ENCODE peak calls at places on chromosome 11, in seven cellular contexts. G, D, R, A, P, L and B are unnamed samples.

GRCh38 chr11:116421529-116422185 is 351.1 kb downstream of the BUD13 start:
- DNase-seq in R (no peak), D (no peak), A (no peak), L (no peak), G (no peak), P (no peak), B (no peak)

GRCh38 chr11:92979176-92979575 is 9.7 kb downstream of the MTNR1B start:
- DNase-seq in L (no peak), D (no peak), P (no peak), G (no peak), R (no peak), A (no peak), B (no peak)

GRCh38 chr11:798093-798713 is at the start of gene SLC25A22:
- DNase-seq in G (no peak), R (peak), P (peak), A (peak), L (no peak), D (peak), B (peak)

GRCh38 chr11:102097175-102097574 is 13.1 kb upstream of the YAP1 start:
- DNase-seq in D (no peak), R (no peak), G (peak), L (no peak), A (no peak), P (no peak), B (no peak)

GRCh38 chr11:291281-292210 is 2.6 kb downstream of the PGGHG start:
- DNase-seq in G (no peak), A (no peak), D (peak), R (peak), L (peak), P (no peak), B (no peak)

GRCh38 chr11:65922565-65922964 is 3.3 kb downstream of the DRAP1 start:
- DNase-seq in G (no peak), P (peak), R (no peak), D (no peak), A (no peak), L (no peak), B (no peak)

GRCh38 chr11:64739871-64740270 is 4.1 kb downstream of the RASGRP2 start:
- DNase-seq in R (no peak), D (no peak), A (no peak), P (no peak), L (no peak), G (no peak), B (no peak)

GRCh38 chr11:6315811-6316425 is 4.4 kb downstream of the CAVIN3 start:
- DNase-seq in D (peak), P (peak), G (peak), R (peak), A (peak), L (peak), B (peak)

GRCh38 chr11:85874265-85874664 is 19.1 kb downstream of the CCDC83 start:
- DNase-seq in P (no peak), A (no peak), L (no peak), G (no peak), R (no peak), D (no peak), B (no peak)

GRCh38 chr11:44171518-44171917 is 76.0 kb downstream of the EXT2 start:
- DNase-seq in D (no peak), R (no peak), A (no peak), G (no peak), P (no peak), L (no peak), B (no peak)

GRCh38 chr11:17388609-17389204 is at the start of gene KCNJ11:
- DNase-seq in L (no peak), G (no peak), R (no peak), A (peak), P (no peak), D (no peak), B (peak)

GRCh38 chr11:34223021-34223813 is 117.8 kb downstream of the NAT10 start:
- DNase-seq in P (no peak), D (peak), L (peak), R (peak), G (peak), A (no peak), B (peak)

GRCh38 chr11:43567396-43567975 is 113.1 kb upstream of the HSD17B12 start:
- DNase-seq in P (peak), L (no peak), R (no peak), D (no peak), G (no peak), A (peak), B (no peak)

GRCh38 chr11:9025101-9025850 is 21.5 kb upstream of the NRIP3 start:
- DNase-seq in D (no peak), P (no peak), A (no peak), R (no peak), G (no peak), L (no peak), B (no peak)

GRCh38 chr11:12810497-12810896 is 136.3 kb downstream of the TEAD1 start:
- DNase-seq in P (no peak), D (no peak), R (no peak), L (no peak), G (no peak), A (no peak), B (no peak)
- H3K27ac ChIP-seq in P (no peak), D (no peak), R (no peak), L (no peak), G (no peak), A (peak), B (no peak)

GRCh38 chr11:120839846-120840402 is 184.0 kb upstream of the TBCEL start:
- DNase-seq in G (no peak), P (peak), L (no peak), A (no peak), D (no peak), R (no peak), B (no peak)

GRCh38 chr11:120841074-120841473 is 182.8 kb upstream of the TBCEL start:
- DNase-seq in G (no peak), A (no peak), P (no peak), D (no peak), L (no peak), R (no peak), B (no peak)

GRCh38 chr11:120839201-120839600 is 184.7 kb upstream of the TBCEL start:
- DNase-seq in L (no peak), G (no peak), D (no peak), P (no peak), A (no peak), R (no peak), B (no peak)

GRCh38 chr11:120842195-120842594 is 181.7 kb upstream of the TBCEL start:
- DNase-seq in G (no peak), D (no peak), P (no peak), A (no peak), L (no peak), R (no peak), B (no peak)

GRCh38 chr11:120840661-120841060 is 183.2 kb upstream of the TBCEL start:
- DNase-seq in G (no peak), D (no peak), P (no peak), L (no peak), R (no peak), A (no peak), B (no peak)
- H3K27ac ChIP-seq in G (no peak), D (no peak), P (no peak), L (no peak), R (no peak), A (no peak), B (no peak)

GRCh38 chr11:125263268-125263790 is 98.8 kb downstream of the PKNOX2 start:
- DNase-seq in P (no peak), L (no peak), A (no peak), R (peak), G (peak), D (peak), B (peak)
- H3K27ac ChIP-seq in P (no peak), L (no peak), A (no peak), R (peak), G (peak), D (peak), B (peak)

DNA sequence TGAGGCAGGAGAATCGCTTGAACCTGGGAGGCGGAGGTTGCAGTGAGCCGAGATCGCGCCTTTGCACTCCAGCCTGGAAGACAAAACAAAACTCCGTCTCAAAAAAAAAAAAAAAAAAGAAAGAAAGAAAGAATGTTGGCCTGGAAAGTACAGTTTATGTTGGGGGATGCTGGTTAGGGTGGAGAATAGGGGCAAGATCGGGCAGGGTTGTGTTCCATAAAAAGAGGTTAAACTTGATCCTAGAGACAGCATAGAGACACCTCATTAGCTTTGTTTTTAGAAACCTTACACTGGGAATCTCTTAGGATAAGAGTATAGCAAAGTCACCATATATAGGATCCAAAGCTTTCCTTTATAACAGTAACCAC is 1.9 kb upstream of the FTH1 start:
- DNase-seq in R (no peak), D (no peak), G (no peak), P (no peak), L (no peak), A (no peak), B (no peak)
- H3K27ac ChIP-seq in R (peak), D (peak), G (peak), P (no peak), L (peak), A (peak), B (peak)

DNA sequence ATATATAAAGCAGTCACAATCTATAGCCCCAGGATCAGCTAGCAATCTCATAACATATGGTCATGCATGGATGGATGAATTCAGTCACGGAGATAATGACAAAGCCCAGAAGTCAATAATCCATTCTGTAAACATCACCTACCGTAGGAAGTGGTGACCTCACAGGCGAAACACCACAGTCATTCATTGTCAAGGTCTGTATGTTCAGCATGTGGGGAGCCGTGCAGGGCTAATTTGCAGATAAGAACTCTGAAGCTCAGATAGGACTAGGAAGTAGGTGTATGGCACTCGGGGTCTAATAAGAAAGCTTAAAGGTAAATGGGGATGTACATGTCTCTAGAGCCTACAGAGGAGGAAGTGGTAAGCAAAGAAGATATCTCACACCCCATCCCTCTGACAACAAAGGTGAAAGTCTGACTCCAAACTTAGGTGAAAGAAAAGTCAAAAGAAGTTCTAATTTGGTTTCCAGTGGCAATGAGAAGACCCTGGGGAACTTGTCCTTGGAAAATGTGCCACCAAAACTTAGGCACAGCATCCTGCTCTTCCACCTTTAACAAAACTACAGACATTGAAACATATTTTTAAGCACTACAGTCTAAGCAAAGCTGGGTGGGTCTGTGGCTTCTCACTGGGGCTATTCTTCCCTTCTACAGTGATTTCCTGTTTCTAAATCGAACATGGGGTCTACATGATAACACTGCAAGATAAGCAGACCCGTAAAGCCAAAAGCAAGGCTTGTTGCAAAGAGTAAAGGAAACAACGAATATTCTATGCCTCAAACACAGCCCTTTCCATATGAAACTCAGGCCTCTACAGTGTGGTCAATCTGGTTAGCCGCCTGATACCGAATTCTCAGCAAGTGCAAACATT is 5.2 kb downstream of the CRTAM start:
- DNase-seq in D (no peak), L (no peak), A (no peak), G (no peak), P (no peak), R (no peak), B (no peak)
- H3K27ac ChIP-seq in D (no peak), L (no peak), A (no peak), G (no peak), P (no peak), R (no peak), B (no peak)

GRCh38 chr11:110428040-110428439 is 1.7 kb upstream of the FDX1 start:
- DNase-seq in P (no peak), D (no peak), G (no peak), R (no peak), A (no peak), L (no peak), B (no peak)

GRCh38 chr11:110431212-110432073 is 1.7 kb downstream of the FDX1 start:
- DNase-seq in P (no peak), D (no peak), G (no peak), A (no peak), L (no peak), R (no peak), B (no peak)

GRCh38 chr11:110430267-110431211 is 791 bp downstream of the FDX1 start:
- DNase-seq in G (no peak), A (no peak), P (peak), R (peak), L (no peak), D (peak), B (peak)

GRCh38 chr11:110429614-110430266 is at the start of gene FDX1:
- DNase-seq in G (peak), L (peak), R (peak), P (peak), A (peak), D (peak), B (peak)

GRCh38 chr11:110428956-110429613 is 663 bp upstream of the FDX1 start:
- DNase-seq in P (no peak), L (no peak), R (no peak), D (no peak), A (no peak), G (no peak), B (no peak)
- H3K27ac ChIP-seq in P (peak), L (peak), R (peak), D (peak), A (peak), G (peak), B (peak)